ENCODE peak calls at places on chromosome 14, in seven cellular contexts. J, P, Q, X, I, C and Y are unnamed samples.

GRCh38 chr14:23364164-23364571 is 804 bp downstream of the EFS start:
- DNase-seq in J (no peak), X (no peak), P (no peak), Q (no peak), C (peak; percentile 36), I (no peak), Y (no peak)

GRCh38 chr14:94373708-94374107 is 14.7 kb downstream of the SERPINA1 start:
- DNase-seq in P (no peak), I (no peak), C (peak; percentile 99), J (no peak), Q (no peak), X (no peak), Y (peak; percentile 99)

GRCh38 chr14:88998027-88998426 is 173.6 kb downstream of the TTC8 start:
- DNase-seq in Q (no peak), P (no peak), C (no peak), I (no peak), J (no peak), X (no peak), Y (no peak)

GRCh38 chr14:24127673-24128072 is 2.8 kb upstream of the FITM1 start:
- DNase-seq in C (no peak), P (peak; percentile 35), J (no peak), Q (no peak), I (no peak), X (no peak), Y (no peak)

GRCh38 chr14:35821546-35822411 is 4.4 kb upstream of the BRMS1L start:
- DNase-seq in P (peak; percentile 44), X (no peak), Q (no peak), I (no peak), J (no peak), C (peak; percentile 49), Y (peak; percentile 23)

GRCh38 chr14:56810341-56810740 is at the start of gene OTX2:
- DNase-seq in Q (no peak), C (no peak), I (no peak), X (no peak), J (no peak), P (no peak), Y (no peak)

GRCh38 chr14:105088812-105089745 is 23.8 kb upstream of the GPR132 start:
- DNase-seq in J (no peak), P (no peak), C (peak; percentile 29), X (no peak), Q (no peak), I (no peak), Y (no peak)

GRCh38 chr14:105962532-105962931 is 436.1 kb downstream of the TMEM121 start:
- DNase-seq in C (no peak), J (no peak), I (no peak), P (no peak), X (no peak), Q (no peak), Y (no peak)

GRCh38 chr14:23071244-23071974 is 14.1 kb upstream of the CDH24 start:
- DNase-seq in X (peak; percentile 91), J (peak; percentile 86), I (peak; percentile 75), P (peak; percentile 89), Q (peak; percentile 70), C (peak; percentile 92), Y (peak; percentile 89)

GRCh38 chr14:93132472-93133065 is 16.8 kb upstream of the ITPK1 start:
- DNase-seq in X (peak; percentile 54), I (peak; percentile 41), P (peak; percentile 59), J (no peak), C (peak; percentile 43), Q (peak; percentile 21), Y (no peak)

GRCh38 chr14:104147346-104148125 is 9.1 kb downstream of the KIF26A start:
- DNase-seq in X (peak; percentile 26), I (no peak), P (no peak), C (no peak), Q (no peak), J (no peak), Y (no peak)

GRCh38 chr14:22112004-22112403 is 438.4 kb upstream of the OR4E1 start:
- DNase-seq in X (no peak), J (peak; percentile 59), Q (no peak), P (peak; percentile 29), I (peak; percentile 52), C (peak; percentile 3), Y (no peak)

GRCh38 chr14:35213869-35214387 is 78.3 kb upstream of the PSMA6 start:
- DNase-seq in I (no peak), X (no peak), P (no peak), C (peak; percentile 49), J (no peak), Q (no peak), Y (peak; percentile 38)

GRCh38 chr14:92848941-92849340 is 54.8 kb downstream of the GOLGA5 start:
- DNase-seq in J (no peak), Q (no peak), I (no peak), X (no peak), C (no peak), P (no peak), Y (no peak)

GRCh38 chr14:75286313-75286712 is 7.7 kb downstream of the FOS start:
- DNase-seq in C (no peak), X (peak; percentile 75), P (no peak), J (no peak), I (no peak), Q (no peak), Y (no peak)

GRCh38 chr14:95359974-95360826 is 40.5 kb upstream of the CLMN start:
- DNase-seq in P (no peak), X (no peak), I (no peak), C (no peak), Q (no peak), J (no peak), Y (no peak)

GRCh38 chr14:31419179-31420012 is 954 bp downstream of the HEATR5A start:
- DNase-seq in X (no peak), P (no peak), Q (no peak), C (peak; percentile 65), I (no peak), J (no peak), Y (no peak)

GRCh38 chr14:100644784-100645183 is 57.6 kb upstream of the BEGAIN start:
- DNase-seq in P (no peak), X (no peak), I (no peak), Q (no peak), C (no peak), J (no peak), Y (no peak)

GRCh38 chr14:35993512-35993960 is 167.4 kb downstream of the BRMS1L start:
- DNase-seq in X (no peak), J (no peak), C (no peak), I (no peak), P (no peak), Q (no peak), Y (no peak)

GRCh38 chr14:52370406-52370911 is 56.3 kb downstream of the PTGER2 start:
- DNase-seq in J (no peak), X (no peak), P (no peak), C (no peak), Q (no peak), I (no peak), Y (no peak)

GRCh38 chr14:92154283-92154942 is 32.6 kb downstream of the CPSF2 start:
- DNase-seq in I (no peak), P (no peak), J (no peak), X (no peak), C (no peak), Q (no peak), Y (no peak)